ENCODE peak calls at places on chromosomes 4 and X, in six cellular contexts. One of them, this sample, is unnamed.

GRCh38 chr4:76821661-76822060 is 76.3 kb downstream of the SOWAHB start:
- DNase-seq in neuronal stem cell: no peak
- DNase-seq in IMR-90: peak
- DNase-seq in mesendoderm: no peak
- DNase-seq in mesenchymal stem cell: peak
- DNase-seq in H1: no peak
- DNase-seq in this sample: no peak

GRCh38 chr4:40316782-40317635 is 18.1 kb upstream of the CHRNA9 start:
- DNase-seq in neuronal stem cell: peak
- DNase-seq in IMR-90: peak
- DNase-seq in mesendoderm: peak
- DNase-seq in mesenchymal stem cell: peak
- DNase-seq in H1: peak
- DNase-seq in this sample: peak

GRCh38 chr4:80566203-80566872 is 230.8 kb downstream of the CFAP299 start:
- DNase-seq in neuronal stem cell: no peak
- DNase-seq in IMR-90: no peak
- DNase-seq in mesendoderm: no peak
- DNase-seq in mesenchymal stem cell: no peak
- DNase-seq in H1: no peak
- DNase-seq in this sample: no peak

GRCh38 chrX:15853586-15854079 is 980 bp downstream of the AP1S2 start:
- DNase-seq in neuronal stem cell: no peak
- DNase-seq in IMR-90: no peak
- DNase-seq in mesendoderm: no peak
- DNase-seq in mesenchymal stem cell: peak
- DNase-seq in H1: no peak
- DNase-seq in this sample: no peak

GRCh38 chr4:59374416-59374815 is 1825.7 kb upstream of the ADGRL3 start:
- DNase-seq in neuronal stem cell: no peak
- DNase-seq in IMR-90: no peak
- DNase-seq in mesendoderm: peak
- DNase-seq in mesenchymal stem cell: no peak
- DNase-seq in H1: no peak
- DNase-seq in this sample: no peak

GRCh38 chr4:88033309-88033708 is 25.9 kb downstream of the PKD2 start:
- DNase-seq in neuronal stem cell: peak
- DNase-seq in IMR-90: peak
- DNase-seq in mesendoderm: peak
- DNase-seq in mesenchymal stem cell: peak
- DNase-seq in H1: no peak
- DNase-seq in this sample: peak

GRCh38 chr4:93199492-93199891 is 629.1 kb upstream of the ATOH1 start:
- DNase-seq in neuronal stem cell: peak
- DNase-seq in IMR-90: peak
- DNase-seq in mesendoderm: peak
- DNase-seq in mesenchymal stem cell: peak
- DNase-seq in H1: no peak
- DNase-seq in this sample: peak

GRCh38 chrX:16797358-16797757 is 11.1 kb downstream of the TXLNG start:
- DNase-seq in neuronal stem cell: no peak
- DNase-seq in IMR-90: peak
- DNase-seq in mesendoderm: no peak
- DNase-seq in mesenchymal stem cell: no peak
- DNase-seq in H1: no peak
- DNase-seq in this sample: no peak

GRCh38 chr4:7831330-7831729 is 108.3 kb downstream of the AFAP1 start:
- DNase-seq in neuronal stem cell: no peak
- DNase-seq in IMR-90: peak
- DNase-seq in mesendoderm: no peak
- DNase-seq in mesenchymal stem cell: peak
- DNase-seq in H1: no peak
- DNase-seq in this sample: no peak

GRCh38 chr4:17447675-17448298 is 64.1 kb downstream of the QDPR start:
- DNase-seq in neuronal stem cell: peak
- DNase-seq in IMR-90: peak
- DNase-seq in mesendoderm: peak
- DNase-seq in mesenchymal stem cell: peak
- DNase-seq in H1: peak
- DNase-seq in this sample: peak

GRCh38 chrX:40855411-40855810 is 120.1 kb upstream of the MED14 start:
- DNase-seq in neuronal stem cell: no peak
- DNase-seq in IMR-90: no peak
- DNase-seq in mesendoderm: no peak
- DNase-seq in mesenchymal stem cell: no peak
- DNase-seq in H1: no peak
- DNase-seq in this sample: peak

GRCh38 chrX:72712094-72712755 is 1.9 kb downstream of the PHKA1 start:
- DNase-seq in neuronal stem cell: no peak
- DNase-seq in IMR-90: peak
- DNase-seq in mesendoderm: peak
- DNase-seq in mesenchymal stem cell: peak
- DNase-seq in H1: no peak
- DNase-seq in this sample: no peak

GRCh38 chr4:8201341-8201781 is 2.3 kb downstream of the SH3TC1 start:
- DNase-seq in neuronal stem cell: no peak
- DNase-seq in IMR-90: no peak
- DNase-seq in mesendoderm: no peak
- DNase-seq in mesenchymal stem cell: no peak
- DNase-seq in H1: no peak
- DNase-seq in this sample: no peak

GRCh38 chrX:11427082-11428033 is 134.1 kb downstream of the AMELX start:
- DNase-seq in neuronal stem cell: peak
- DNase-seq in IMR-90: no peak
- DNase-seq in mesendoderm: peak
- DNase-seq in mesenchymal stem cell: no peak
- DNase-seq in H1: peak
- DNase-seq in this sample: no peak

GRCh38 chrX:129981207-129981553 is 1.3 kb upstream of the BCORL1 start:
- DNase-seq in neuronal stem cell: no peak
- DNase-seq in IMR-90: no peak
- DNase-seq in mesendoderm: no peak
- DNase-seq in mesenchymal stem cell: no peak
- DNase-seq in H1: no peak
- DNase-seq in this sample: no peak

GRCh38 chr4:66501986-66502385 is 831.7 kb upstream of the EPHA5 start:
- DNase-seq in neuronal stem cell: no peak
- DNase-seq in IMR-90: no peak
- DNase-seq in mesendoderm: no peak
- DNase-seq in mesenchymal stem cell: no peak
- DNase-seq in H1: no peak
- DNase-seq in this sample: no peak

GRCh38 chr4:80062527-80062926 is 10.5 kb downstream of the ANTXR2 start:
- DNase-seq in neuronal stem cell: no peak
- DNase-seq in IMR-90: no peak
- DNase-seq in mesendoderm: no peak
- DNase-seq in mesenchymal stem cell: no peak
- DNase-seq in H1: no peak
- DNase-seq in this sample: no peak

GRCh38 chr4:28313729-28314713 is 1453.4 kb downstream of the STIM2 start:
- DNase-seq in neuronal stem cell: no peak
- DNase-seq in IMR-90: no peak
- DNase-seq in mesendoderm: no peak
- DNase-seq in mesenchymal stem cell: no peak
- DNase-seq in H1: no peak
- DNase-seq in this sample: no peak

GRCh38 chrX:68795741-68796140 is 33.1 kb upstream of the EFNB1 start:
- DNase-seq in neuronal stem cell: no peak
- DNase-seq in IMR-90: no peak
- DNase-seq in mesendoderm: no peak
- DNase-seq in mesenchymal stem cell: no peak
- DNase-seq in H1: no peak
- DNase-seq in this sample: no peak

GRCh38 chr4:2412885-2413716 is 5.3 kb downstream of the ZFYVE28 start:
- DNase-seq in neuronal stem cell: peak
- DNase-seq in IMR-90: peak
- DNase-seq in mesendoderm: peak
- DNase-seq in mesenchymal stem cell: peak
- DNase-seq in H1: peak
- DNase-seq in this sample: peak

GRCh38 chrX:35890699-35891098 is 28.8 kb upstream of the CFAP47 start:
- DNase-seq in neuronal stem cell: peak
- DNase-seq in IMR-90: peak
- DNase-seq in mesendoderm: peak
- DNase-seq in mesenchymal stem cell: peak
- DNase-seq in H1: peak
- DNase-seq in this sample: peak

GRCh38 chrX:8084023-8084422 is 87.0 kb downstream of the VCX2 start:
- DNase-seq in neuronal stem cell: no peak
- DNase-seq in IMR-90: peak
- DNase-seq in mesendoderm: no peak
- DNase-seq in mesenchymal stem cell: peak
- DNase-seq in H1: no peak
- DNase-seq in this sample: peak

GRCh38 chr4:7788687-7789425 is 150.8 kb downstream of the AFAP1 start:
- DNase-seq in neuronal stem cell: no peak
- DNase-seq in IMR-90: no peak
- DNase-seq in mesendoderm: no peak
- DNase-seq in mesenchymal stem cell: peak
- DNase-seq in H1: no peak
- DNase-seq in this sample: no peak

GRCh38 chrX:9231491-9231890 is 197.6 kb upstream of the FAM9B start:
- DNase-seq in neuronal stem cell: no peak
- DNase-seq in IMR-90: peak
- DNase-seq in mesendoderm: no peak
- DNase-seq in mesenchymal stem cell: peak
- DNase-seq in H1: no peak
- DNase-seq in this sample: peak

GRCh38 chrX:9241427-9241826 is 207.5 kb upstream of the FAM9B start:
- DNase-seq in neuronal stem cell: no peak
- DNase-seq in IMR-90: no peak
- DNase-seq in mesendoderm: peak
- DNase-seq in mesenchymal stem cell: no peak
- DNase-seq in H1: no peak
- DNase-seq in this sample: peak

GRCh38 chrX:9234315-9234714 is 200.4 kb upstream of the FAM9B start:
- DNase-seq in neuronal stem cell: no peak
- DNase-seq in IMR-90: no peak
- DNase-seq in mesendoderm: no peak
- DNase-seq in mesenchymal stem cell: no peak
- DNase-seq in H1: no peak
- DNase-seq in this sample: no peak

GRCh38 chrX:9240956-9241355 is 207.0 kb upstream of the FAM9B start:
- DNase-seq in neuronal stem cell: no peak
- DNase-seq in IMR-90: no peak
- DNase-seq in mesendoderm: peak
- DNase-seq in mesenchymal stem cell: no peak
- DNase-seq in H1: no peak
- DNase-seq in this sample: peak

GRCh38 chrX:9235722-9236121 is 201.8 kb upstream of the FAM9B start:
- DNase-seq in neuronal stem cell: no peak
- DNase-seq in IMR-90: no peak
- DNase-seq in mesendoderm: no peak
- DNase-seq in mesenchymal stem cell: no peak
- DNase-seq in H1: no peak
- DNase-seq in this sample: no peak
- H3K23ac ChIP-seq in neuronal stem cell: no peak
- H3K23ac ChIP-seq in IMR-90: no peak
- H3K23ac ChIP-seq in mesendoderm: no peak
- H3K23ac ChIP-seq in mesenchymal stem cell: no peak
- H3K23ac ChIP-seq in H1: no peak
- H3K23ac ChIP-seq in this sample: no peak

GRCh38 chr4:157075811-157076577 is at the start of gene GLRB:
- DNase-seq in neuronal stem cell: peak
- DNase-seq in IMR-90: peak
- DNase-seq in mesendoderm: peak
- DNase-seq in mesenchymal stem cell: peak
- DNase-seq in H1: peak
- DNase-seq in this sample: peak
- H3K4me3 ChIP-seq in neuronal stem cell: peak
- H3K4me3 ChIP-seq in IMR-90: peak
- H3K4me3 ChIP-seq in mesendoderm: peak
- H3K4me3 ChIP-seq in mesenchymal stem cell: peak
- H3K4me3 ChIP-seq in H1: peak
- H3K4me3 ChIP-seq in this sample: peak

DNA sequence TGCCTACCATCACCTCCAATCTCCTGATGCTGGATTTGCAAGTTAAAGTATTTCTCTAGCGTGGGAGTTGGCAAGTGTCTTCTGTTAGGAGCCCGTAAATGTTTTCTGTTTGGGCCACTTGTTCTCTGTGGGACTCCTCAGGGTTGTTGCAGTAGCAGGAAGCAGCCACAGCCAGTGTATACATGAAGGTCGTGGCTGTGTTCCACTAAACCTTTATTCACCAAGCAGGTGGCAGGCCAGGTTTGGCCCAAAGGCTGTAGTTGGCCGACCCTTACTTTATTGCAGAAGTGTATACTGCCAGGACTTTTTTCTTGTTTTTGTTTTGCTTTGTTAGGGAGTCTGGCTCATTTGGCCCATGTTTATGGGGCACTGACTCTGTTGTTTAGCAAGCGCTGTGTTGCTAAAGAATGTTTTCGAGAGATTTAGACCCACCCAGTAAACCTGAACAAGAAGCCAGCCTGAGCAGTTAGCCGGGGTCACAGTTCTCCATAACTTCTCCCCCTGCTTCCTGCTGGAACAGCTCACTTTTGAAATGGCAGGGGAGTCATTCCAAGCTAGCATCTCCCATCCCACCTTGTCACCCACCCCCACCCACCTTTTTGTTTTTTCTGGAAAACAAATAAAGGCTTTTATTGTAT is 58.8 kb downstream of the SHROOM2 start:
- DNase-seq in neuronal stem cell: no peak
- DNase-seq in IMR-90: no peak
- DNase-seq in mesendoderm: no peak
- DNase-seq in mesenchymal stem cell: peak
- DNase-seq in H1: no peak
- DNase-seq in this sample: no peak
- H3K23ac ChIP-seq in neuronal stem cell: no peak
- H3K23ac ChIP-seq in IMR-90: no peak
- H3K23ac ChIP-seq in mesendoderm: no peak
- H3K23ac ChIP-seq in mesenchymal stem cell: no peak
- H3K23ac ChIP-seq in H1: no peak
- H3K23ac ChIP-seq in this sample: no peak

DNA sequence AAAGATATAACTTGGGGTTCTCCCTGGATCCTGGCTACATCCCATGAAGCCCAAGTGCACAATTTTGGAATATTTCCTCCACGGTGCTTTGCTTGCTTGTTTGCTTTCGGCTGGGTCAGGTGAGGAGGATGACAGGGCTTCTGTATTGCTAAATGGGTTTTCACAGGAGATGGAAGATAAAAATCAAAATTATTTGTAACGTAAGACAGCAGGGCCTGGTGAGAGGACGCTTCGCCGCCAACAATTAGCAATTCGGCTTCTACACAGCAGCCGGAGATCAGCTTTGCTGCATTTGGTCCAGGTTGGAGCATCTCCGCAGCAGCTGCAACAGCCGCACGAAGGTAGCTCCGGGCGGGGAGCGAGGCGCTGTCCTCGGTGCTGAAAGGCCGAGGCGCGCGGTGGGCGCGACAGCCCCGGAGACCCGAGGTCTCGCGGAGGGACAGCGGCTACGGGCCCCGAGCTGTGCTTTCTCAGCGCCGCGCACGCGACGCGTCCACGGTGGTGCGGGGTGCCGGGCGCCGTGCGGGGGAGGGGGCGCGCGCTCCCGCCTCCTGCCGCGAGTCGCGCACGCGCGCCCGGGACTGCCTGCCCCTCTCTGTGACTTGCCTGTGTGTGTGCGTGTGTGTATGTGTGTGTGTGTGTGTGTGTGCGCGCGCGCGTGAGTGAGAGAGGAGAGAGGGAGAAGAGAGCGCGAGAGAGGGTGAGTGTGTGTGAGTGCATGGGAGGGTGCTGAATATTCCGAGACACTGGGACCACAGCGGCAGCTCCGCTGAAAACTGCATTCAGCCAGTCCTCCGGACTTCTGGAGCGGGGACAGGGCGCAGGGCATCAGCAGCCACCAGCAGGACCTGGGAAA is at the start of gene GRIA2:
- DNase-seq in neuronal stem cell: peak
- DNase-seq in IMR-90: peak
- DNase-seq in mesendoderm: peak
- DNase-seq in mesenchymal stem cell: peak
- DNase-seq in H1: peak
- DNase-seq in this sample: peak
- H3K4me3 ChIP-seq in neuronal stem cell: peak
- H3K4me3 ChIP-seq in IMR-90: peak
- H3K4me3 ChIP-seq in mesendoderm: no peak
- H3K4me3 ChIP-seq in mesenchymal stem cell: peak
- H3K4me3 ChIP-seq in H1: peak
- H3K4me3 ChIP-seq in this sample: peak

This sample was measured in trophoblast cell.